ENCODE peak calls at places on chromosome 5, in four cellular contexts. L is lower lobe of right lung, X is upper lobe of right lung, S is fibroblast of lung. Z is an unnamed sample. For H3K9me3 and H3K4me1, the result is how much of the 10 kb centered on the place peaks cover.

GRCh38 chr5:177098103-177098771 is 11.5 kb downstream of the FGFR4 start:
- DNase-seq in L (no peak), X (no peak), S (no peak), Z (no peak)

GRCh38 chr5:108381034-108381954 is 604 bp downstream of the FBXL17 start:
- DNase-seq in L (peak), X (peak), S (peak), Z (peak)

GRCh38 chr5:126969548-126969947 is 60.8 kb downstream of the MARCHF3 start:
- DNase-seq in L (no peak), X (no peak), S (no peak), Z (no peak)

GRCh38 chr5:59756373-59757035 is 137.0 kb downstream of the PDE4D start:
- DNase-seq in L (no peak), X (no peak), S (peak), Z (no peak)

GRCh38 chr5:148482697-148483462 is 99.1 kb downstream of the FBXO38 start:
- DNase-seq in L (peak), X (peak), S (peak), Z (peak)

GRCh38 chr5:155616779-155617392 is 603.3 kb downstream of the KIF4B start:
- DNase-seq in L (no peak), X (peak), S (peak), Z (peak)

GRCh38 chr5:10595305-10595677 is 31.4 kb downstream of the ANKRD33B start:
- DNase-seq in L (no peak), X (no peak), S (peak), Z (no peak)

GRCh38 chr5:62322484-62322883 is 16.5 kb downstream of the KIF2A start:
- DNase-seq in L (no peak), X (no peak), S (no peak), Z (no peak)

GRCh38 chr5:156934450-156935211 is 28.4 kb downstream of the TIMD4 start:
- DNase-seq in L (no peak), X (no peak), S (no peak), Z (peak)

GRCh38 chr5:148957591-148958202 is 105.2 kb downstream of the SH3TC2 start:
- DNase-seq in L (peak), X (no peak), S (no peak), Z (peak)

GRCh38 chr5:5318426-5319205 is 103.9 kb upstream of the ICE1 start:
- DNase-seq in L (no peak), X (no peak), S (peak), Z (no peak)

GRCh38 chr5:139062910-139063663 is 135.1 kb downstream of the SIL1 start:
- DNase-seq in L (no peak), X (no peak), S (no peak), Z (no peak)

GRCh38 chr5:141150993-141151325 is 1.1 kb downstream of the PCDHB6 start:
- DNase-seq in L (no peak), X (no peak), S (no peak), Z (no peak)

GRCh38 chr5:141155540-141156374 is 5.9 kb downstream of the PCDHB6 start:
- DNase-seq in L (no peak), X (no peak), S (no peak), Z (no peak)

GRCh38 chr5:141150215-141150992 is 547 bp downstream of the PCDHB6 start:
- DNase-seq in L (no peak), X (no peak), S (no peak), Z (no peak)

GRCh38 chr5:141149812-141150211 is at the start of gene PCDHB6:
- DNase-seq in L (no peak), X (no peak), S (no peak), Z (no peak)
- H3K9me3 ChIP-seq in L (under half), X (under half), S (under half), Z (under half)

DNA sequence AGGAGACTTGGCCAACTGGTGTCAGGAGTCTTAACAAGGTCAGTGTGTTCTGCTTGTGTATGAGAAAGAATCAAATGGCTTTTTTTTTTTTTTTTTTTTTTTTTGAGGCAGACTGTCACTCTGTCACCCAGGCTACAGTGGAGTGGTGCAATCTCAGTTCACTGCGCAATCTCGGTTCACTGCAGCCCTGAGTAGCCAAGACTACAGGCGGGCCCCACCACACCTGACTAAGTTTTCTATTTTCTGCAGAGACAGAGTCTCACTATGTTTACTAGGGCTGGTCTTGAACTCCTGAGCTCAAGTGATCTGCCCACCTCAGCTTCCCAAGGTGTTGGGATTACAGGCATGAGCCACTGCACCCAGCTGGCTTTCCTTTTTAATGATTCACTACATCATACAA is 3.0 kb upstream of the IL7R start:
- DNase-seq in L (peak), X (no peak), S (no peak), Z (peak)
- H3K4me1 ChIP-seq in L (under half), X (under half), S (under half), Z (half or more)

GRCh38 chr5:172533058-172533398 is 78.7 kb upstream of the SH3PXD2B start:
- DNase-seq in L (no peak), X (peak), S (no peak), Z (no peak)

GRCh38 chr5:172534229-172535169 is 80.2 kb upstream of the SH3PXD2B start:
- DNase-seq in L (no peak), X (peak), S (peak), Z (no peak)

GRCh38 chr5:172530835-172531703 is 76.7 kb upstream of the SH3PXD2B start:
- DNase-seq in L (no peak), X (peak), S (no peak), Z (no peak)

GRCh38 chr5:172531704-172532026 is 77.3 kb upstream of the SH3PXD2B start:
- DNase-seq in L (no peak), X (no peak), S (no peak), Z (no peak)

GRCh38 chr5:172533399-172534228 is 79.3 kb upstream of the SH3PXD2B start:
- DNase-seq in L (no peak), X (peak), S (peak), Z (no peak)
- H3K4me3 ChIP-seq in L (no peak), X (no peak), S (no peak), Z (no peak)

GRCh38 chr5:8500426-8500825 is 631.5 kb downstream of the MTRR start:
- DNase-seq in L (no peak), X (no peak), S (no peak), Z (no peak)
- H3K9me3 ChIP-seq in L (under half), X (under half), S (under half), Z (under half)

DNA sequence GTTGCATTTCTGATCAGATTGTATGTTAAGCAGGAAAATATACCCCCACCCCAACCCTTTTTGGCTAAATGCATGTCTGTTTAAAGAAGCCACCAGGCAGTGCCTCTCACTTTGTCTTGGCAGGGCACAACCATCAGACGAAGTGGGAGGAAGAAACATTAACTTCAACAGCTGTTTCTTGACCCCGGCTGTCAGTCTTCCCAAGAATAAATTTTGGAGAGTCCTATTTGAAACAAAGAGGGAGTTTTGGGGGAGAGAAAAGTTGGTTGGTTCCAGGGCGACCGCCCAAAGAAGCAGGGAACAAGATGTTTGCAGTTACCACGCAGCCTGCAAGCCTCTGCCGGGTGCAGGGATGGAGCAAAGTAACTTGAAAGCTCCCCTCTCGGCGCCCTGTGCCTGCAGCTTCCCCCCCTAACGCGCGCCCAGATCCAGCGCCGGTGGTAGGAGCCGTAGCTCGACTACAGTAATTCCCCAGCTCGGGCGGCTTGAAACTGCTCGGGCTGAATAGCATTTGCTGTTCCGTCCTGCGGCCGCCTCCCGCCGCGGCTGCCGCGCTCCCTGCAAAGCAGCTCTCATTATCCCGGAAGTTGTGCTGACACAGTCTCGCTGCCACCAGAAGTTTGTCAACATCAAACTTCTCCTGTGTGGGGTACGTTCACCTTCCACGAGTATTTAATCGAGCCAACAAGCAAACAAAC is 100.7 kb upstream of the SSBP2 start:
- DNase-seq in L (peak), X (peak), S (peak), Z (peak)
- H3K4me1 ChIP-seq in L (under half), X (under half), S (under half), Z (under half)

GRCh38 chr5:119336846-119337564 is 18.8 kb upstream of the TNFAIP8 start:
- DNase-seq in L (no peak), X (no peak), S (no peak), Z (no peak)

GRCh38 chr5:119335261-119335677 is 20.6 kb upstream of the TNFAIP8 start:
- DNase-seq in L (no peak), X (no peak), S (no peak), Z (no peak)

GRCh38 chr5:119338326-119338957 is 17.4 kb upstream of the TNFAIP8 start:
- DNase-seq in L (no peak), X (no peak), S (no peak), Z (no peak)

GRCh38 chr5:119333421-119333851 is 22.4 kb upstream of the TNFAIP8 start:
- DNase-seq in L (no peak), X (no peak), S (no peak), Z (no peak)

DNA sequence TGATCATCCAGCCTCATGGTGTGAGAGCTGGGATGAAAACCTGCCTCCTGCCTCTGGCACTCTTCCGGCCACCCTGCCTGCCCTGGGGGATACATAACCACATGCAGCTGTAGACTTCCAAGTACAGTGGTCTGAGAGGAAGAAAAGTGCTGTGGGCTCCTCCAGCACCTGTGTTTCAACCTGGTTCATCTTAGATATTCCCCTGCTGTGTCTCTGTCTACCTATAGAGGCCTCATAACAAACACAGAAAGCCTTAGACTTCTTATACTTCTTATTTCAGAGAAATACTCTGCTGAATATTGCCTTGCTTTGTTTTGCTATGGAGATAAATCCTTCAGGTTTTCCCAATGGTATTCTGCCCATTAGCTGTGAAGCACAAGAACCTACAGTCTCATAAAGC is 19.6 kb upstream of the TNFAIP8 start:
- DNase-seq in L (no peak), X (no peak), S (no peak), Z (no peak)
- H3K4me3 ChIP-seq in L (no peak), X (no peak), S (no peak), Z (peak)

Z was measured in CD4-positive, alpha-beta memory T cell.